ENCODE peak calls at places on chromosomes 2 and 18, in six cellular contexts. Y, G, O, E, U and A are unnamed samples.
A peak's percentile ranks its signal among the peaks of the same experiment; 100 is the strongest.

GRCh38 chr2:143807677-143808076 is 678.5 kb downstream of the ARHGAP15 start:
- DNase-seq in U (no peak), E (peak; percentile 42), G (no peak), Y (no peak), O (no peak), A (no peak)

GRCh38 chr2:168801961-168802824 is at the start of gene NOSTRIN:
- DNase-seq in O (no peak), G (peak; percentile 48), U (no peak), E (peak; percentile 70), Y (no peak), A (no peak)

GRCh38 chr2:44550571-44550970 is 188.8 kb downstream of the CAMKMT start:
- DNase-seq in U (no peak), G (no peak), E (no peak), O (no peak), Y (no peak), A (no peak)

GRCh38 chr2:150832686-150833085 is 345.2 kb upstream of the RND3 start:
- DNase-seq in O (no peak), E (no peak), Y (no peak), G (peak; percentile 19), U (no peak), A (no peak)

GRCh38 chr2:150866431-150866830 is 379.0 kb upstream of the RND3 start:
- DNase-seq in Y (no peak), U (no peak), O (no peak), E (peak; percentile 15), G (peak; percentile 77), A (no peak)

GRCh38 chr2:162245737-162246136 is 2.5 kb upstream of the FAP start:
- DNase-seq in E (peak; percentile 75), O (no peak), U (no peak), Y (peak; percentile 48), G (peak; percentile 73), A (no peak)

GRCh38 chr18:44033144-44033543 is 647.5 kb upstream of the SETBP1 start:
- DNase-seq in U (no peak), E (no peak), G (no peak), O (peak; percentile 5), Y (no peak), A (no peak)

GRCh38 chr2:149849133-149849532 is 261.6 kb upstream of the MMADHC start:
- DNase-seq in Y (no peak), E (no peak), U (no peak), G (no peak), O (no peak), A (no peak)

GRCh38 chr18:74115046-74115445 is 32.6 kb downstream of the FBXO15 start:
- DNase-seq in Y (no peak), E (peak; percentile 57), O (no peak), U (no peak), G (peak; percentile 88), A (no peak)

GRCh38 chr2:24489942-24490673 is 946 bp upstream of the NCOA1 start:
- DNase-seq in E (peak; percentile 69), O (peak; percentile 20), G (peak; percentile 46), U (no peak), Y (peak; percentile 80), A (peak; percentile 38)

GRCh38 chr2:108169982-108170625 is 69.7 kb upstream of the SULT1C3 start:
- DNase-seq in E (peak; percentile 17), U (no peak), G (peak; percentile 18), Y (peak; percentile 56), O (no peak), A (peak; percentile 35)

GRCh38 chr2:192195548-192196418 is 1.1 kb upstream of the TMEFF2 start:
- DNase-seq in Y (peak; percentile 67), G (peak; percentile 15), O (peak; percentile 73), U (no peak), E (peak; percentile 52), A (peak; percentile 76)

GRCh38 chr18:48931680-48932461 is 18.9 kb downstream of the SMAD7 start:
- DNase-seq in E (no peak), G (no peak), O (no peak), Y (peak; percentile 78), U (no peak), A (no peak)

GRCh38 chr2:30406853-30407252 is 40.2 kb upstream of the LCLAT1 start:
- DNase-seq in Y (no peak), G (no peak), O (no peak), U (no peak), E (no peak), A (no peak)

DNA sequence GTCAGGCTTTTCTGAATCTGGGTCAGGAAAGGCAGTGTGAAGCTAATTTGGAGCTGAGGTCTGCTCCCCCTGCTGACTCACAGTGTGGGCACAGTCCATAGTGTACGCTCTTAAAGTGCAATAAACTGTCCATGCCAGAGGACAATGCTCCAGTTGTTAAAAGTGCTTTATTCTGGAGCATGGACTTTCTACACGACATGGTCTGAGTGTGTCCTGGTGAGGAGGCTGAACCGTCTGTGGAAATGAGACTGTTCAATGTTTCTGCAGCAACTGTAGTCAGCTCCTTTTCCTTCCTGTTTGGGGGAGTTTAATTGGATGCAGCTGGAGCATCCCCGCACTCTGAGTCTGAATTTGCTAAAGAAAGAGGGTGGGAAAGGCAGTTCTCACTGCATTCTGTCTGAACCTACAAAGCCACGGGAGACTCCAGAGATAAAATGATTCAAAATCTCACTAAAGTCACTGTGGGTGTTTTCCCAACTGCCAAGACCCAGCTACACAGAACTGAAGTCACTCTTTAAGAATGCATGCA is 110.2 kb upstream of the TRIB2 start:
- DNase-seq in G (peak; percentile 66), U (no peak), E (peak; percentile 45), Y (peak; percentile 24), O (no peak), A (no peak)
- H3K27ac ChIP-seq in G (peak overlapping the region; percentile 22), U (no peak overlapping the region), E (no peak overlapping the region), Y (no peak overlapping the region), O (peak overlapping the region; percentile 10), A (no peak overlapping the region)

GRCh38 chr2:204574473-204574872 is 29.2 kb downstream of the PARD3B start:
- DNase-seq in Y (no peak), U (no peak), E (peak; percentile 15), O (no peak), G (peak; percentile 39), A (no peak)
- H2BK15ac ChIP-seq in Y (no peak overlapping the region), U (no peak overlapping the region), E (no peak overlapping the region), O (no peak overlapping the region), G (no peak overlapping the region), A (no peak overlapping the region)

DNA sequence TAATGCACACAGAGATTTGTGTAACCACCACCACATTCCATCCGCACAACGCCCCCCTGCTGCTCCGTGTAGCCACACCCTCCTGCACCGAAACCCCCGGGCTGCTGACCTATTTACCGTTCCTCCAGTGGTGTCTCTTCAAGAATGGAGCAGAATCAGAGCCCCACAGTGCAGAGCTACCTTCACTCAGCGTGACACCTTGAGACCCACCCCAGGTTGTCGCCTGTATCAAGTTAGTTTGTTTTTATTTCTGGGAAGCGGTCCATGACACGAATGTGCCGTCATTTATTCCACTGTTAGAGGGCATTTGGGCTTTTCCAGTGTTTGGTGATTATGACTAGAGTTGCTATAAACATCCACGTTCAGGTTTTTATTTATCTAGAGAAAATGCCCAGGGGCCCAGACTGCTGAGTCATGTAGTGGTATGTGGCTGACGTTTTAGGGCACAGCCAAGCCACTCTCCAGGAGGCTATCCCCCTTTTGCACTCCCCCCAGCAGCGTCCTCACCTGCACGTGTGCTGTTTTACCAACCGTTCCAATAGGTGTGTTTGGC is 266.7 kb downstream of the NDUFA10 start:
- DNase-seq in U (no peak), G (peak; percentile 3), Y (peak; percentile 39), E (peak; percentile 18), O (no peak), A (no peak)
- H3K27ac ChIP-seq in U (no peak overlapping the region), G (no peak overlapping the region), Y (no peak overlapping the region), E (no peak overlapping the region), O (no peak overlapping the region), A (no peak overlapping the region)

DNA sequence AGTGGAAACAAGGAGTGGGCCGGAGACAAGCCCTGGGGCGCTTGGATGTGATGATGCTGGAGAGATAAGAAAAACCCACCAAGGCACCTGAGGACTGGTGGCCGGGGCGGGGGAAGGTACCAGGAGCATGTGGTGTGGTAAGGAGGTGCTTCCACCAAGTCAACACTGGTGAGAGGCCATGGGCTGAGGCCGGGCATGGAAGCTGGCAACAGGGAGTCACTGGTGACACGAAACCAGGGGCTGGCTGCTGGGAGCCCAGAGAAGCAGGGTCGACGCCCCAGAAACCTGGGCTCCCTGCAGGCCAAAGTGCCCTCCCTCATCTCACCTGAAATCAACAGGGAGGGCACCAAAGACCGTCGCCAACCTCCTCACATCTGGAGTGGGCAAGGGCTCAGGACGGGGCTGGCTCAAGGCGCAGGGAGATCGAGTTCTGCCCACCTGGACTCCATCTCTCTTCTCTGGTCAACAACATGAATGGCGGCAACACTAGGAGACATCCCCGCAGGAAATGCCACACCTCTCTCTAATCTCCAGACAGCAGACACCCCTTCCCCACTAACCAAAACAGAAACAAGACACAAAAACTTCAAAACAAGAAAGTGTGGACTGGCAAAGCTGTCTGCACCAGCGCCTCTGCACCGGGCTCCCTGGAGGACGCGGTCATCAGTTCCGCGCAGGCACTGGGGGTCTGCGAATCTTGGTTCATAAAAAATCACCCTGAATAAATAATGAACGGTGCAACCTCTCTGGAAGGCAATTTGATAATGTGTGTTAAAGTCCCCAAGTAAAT is 185.5 kb downstream of the HDAC4 start:
- DNase-seq in Y (peak; percentile 32), O (no peak), E (no peak), U (no peak), G (no peak), A (no peak)
- H2BK15ac ChIP-seq in Y (no peak overlapping the region), O (no peak overlapping the region), E (no peak overlapping the region), U (no peak overlapping the region), G (no peak overlapping the region), A (no peak overlapping the region)

DNA sequence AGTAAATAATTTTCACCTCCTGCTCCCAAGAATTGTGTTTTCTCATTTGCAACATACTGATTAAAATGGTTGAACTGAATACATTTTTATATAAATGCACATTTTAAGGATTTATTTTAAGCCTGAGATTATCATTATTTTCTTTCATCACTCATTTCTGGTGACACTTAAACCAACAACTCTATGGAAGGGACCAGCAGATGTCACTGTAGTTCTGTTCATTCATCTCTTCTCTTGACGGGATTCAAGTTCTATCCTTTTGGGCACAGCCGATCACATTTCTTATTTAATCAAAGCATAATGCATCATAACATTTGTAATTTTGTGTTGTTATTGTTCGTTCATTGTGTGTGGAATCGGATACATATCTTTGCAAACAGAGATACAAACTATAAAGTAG is 417.9 kb downstream of the HRH4 start:
- DNase-seq in G (peak; percentile 64), O (no peak), U (no peak), E (peak; percentile 74), Y (peak; percentile 52), A (no peak)
- H3K27ac ChIP-seq in G (no peak overlapping the region), O (no peak overlapping the region), U (no peak overlapping the region), E (no peak overlapping the region), Y (no peak overlapping the region), A (no peak overlapping the region)

GRCh38 chr2:237207641-237208040 is 122.0 kb downstream of the COPS8 start:
- DNase-seq in O (no peak), U (no peak), G (peak; percentile 85), Y (no peak), E (peak; percentile 66), A (no peak)

GRCh38 chr2:237208373-237209045 is 122.8 kb downstream of the COPS8 start:
- DNase-seq in Y (no peak), E (no peak), O (no peak), U (no peak), G (peak; percentile 96), A (no peak)

GRCh38 chr2:237202288-237203030 is 116.8 kb downstream of the COPS8 start:
- DNase-seq in O (no peak), Y (peak; percentile 33), U (no peak), E (no peak), G (no peak), A (no peak)

GRCh38 chr2:237205111-237205541 is 119.4 kb downstream of the COPS8 start:
- DNase-seq in G (peak; percentile 40), O (no peak), E (no peak), U (no peak), Y (no peak), A (no peak)

GRCh38 chr2:237205551-237205950 is 119.9 kb downstream of the COPS8 start:
- DNase-seq in O (no peak), E (no peak), Y (no peak), U (no peak), G (no peak), A (no peak)
- H2BK15ac ChIP-seq in O (no peak overlapping the region), E (no peak overlapping the region), Y (no peak overlapping the region), U (no peak overlapping the region), G (peak overlapping the region; percentile 60), A (no peak overlapping the region)